ENCODE peak calls at places on chromosome 10, in nine cellular contexts. P is HFF-Myc, L is Peyer's patch, X is IMR-90, A is A673, M is AG04449, S is retinal pigment epithelial cell, T is AG10803, N is kidney. H is an unnamed sample.

GRCh38 chr10:124943301-124944092 is 1.6 kb downstream of the ZRANB1 start:
- DNase-seq in P (peak; percentile 56), L (no peak), X (peak; percentile 95), A (no peak), M (peak; percentile 58), S (no peak), T (peak; percentile 93), N (no peak), H (peak; percentile 48)

GRCh38 chr10:15188629-15189028 is 20.1 kb upstream of the NMT2 start:
- DNase-seq in P (no peak), L (no peak), X (no peak), A (no peak), M (no peak), S (no peak), T (no peak), N (no peak), H (no peak)

GRCh38 chr10:87683356-87683755 is 23.7 kb downstream of the PAPSS2 start:
- DNase-seq in P (no peak), L (no peak), X (no peak), A (no peak), M (no peak), S (no peak), T (no peak), N (no peak), H (no peak)

GRCh38 chr10:9198611-9199010 is 1144.1 kb downstream of the GATA3 start:
- DNase-seq in P (no peak), L (no peak), X (peak; percentile 80), A (no peak), M (peak; percentile 26), S (no peak), T (peak; percentile 66), N (no peak), H (no peak)

GRCh38 chr10:103564799-103565365 is 71.4 kb downstream of the NEURL1 start:
- DNase-seq in P (no peak), L (no peak), X (no peak), A (peak; percentile 57), M (no peak), S (no peak), T (no peak), N (no peak), H (no peak)

GRCh38 chr10:72564596-72564995 is 61.3 kb downstream of the MICU1 start:
- DNase-seq in P (no peak), L (no peak), X (peak; percentile 82), A (no peak), M (peak; percentile 69), S (no peak), T (peak; percentile 93), N (no peak), H (peak; percentile 35)

GRCh38 chr10:30111340-30111980 is 52.1 kb upstream of the JCAD start:
- DNase-seq in P (peak; percentile 31), L (no peak), X (peak; percentile 89), A (peak; percentile 73), M (peak; percentile 74), S (no peak), T (peak; percentile 89), N (no peak), H (peak; percentile 88)

GRCh38 chr10:59002011-59002410 is 174.4 kb upstream of the PHYHIPL start:
- DNase-seq in P (no peak), L (no peak), X (no peak), A (no peak), M (no peak), S (no peak), T (no peak), N (no peak), H (no peak)

GRCh38 chr10:59109826-59110225 is 66.6 kb upstream of the PHYHIPL start:
- DNase-seq in P (no peak), L (no peak), X (no peak), A (no peak), M (no peak), S (no peak), T (no peak), N (no peak), H (no peak)

GRCh38 chr10:124171561-124171960 is 78.2 kb upstream of the CHST15 start:
- DNase-seq in P (no peak), L (no peak), X (no peak), A (no peak), M (no peak), S (no peak), T (no peak), N (no peak), H (no peak)

GRCh38 chr10:73211106-73211811 is 35.8 kb downstream of the DNAJC9 start:
- DNase-seq in P (no peak), L (no peak), X (no peak), A (no peak), M (no peak), S (no peak), T (no peak), N (no peak), H (no peak)

GRCh38 chr10:117476281-117476680 is 66.3 kb upstream of the EMX2 start:
- DNase-seq in P (no peak), L (no peak), X (no peak), A (no peak), M (no peak), S (no peak), T (peak; percentile 79), N (no peak), H (no peak)

GRCh38 chr10:131681122-131681521 is 219.7 kb upstream of the PPP2R2D start:
- DNase-seq in P (no peak), L (no peak), X (no peak), A (no peak), M (no peak), S (no peak), T (no peak), N (peak; percentile 37), H (no peak)

GRCh38 chr10:110209399-110209925 is 2.1 kb downstream of the MXI1 start:
- DNase-seq in P (peak; percentile 41), L (peak; percentile 86), X (peak; percentile 65), A (peak; percentile 77), M (no peak), S (no peak), T (peak; percentile 85), N (peak; percentile 85), H (peak; percentile 43)

GRCh38 chr10:99329238-99329890 is at the start of gene CNNM1:
- DNase-seq in P (no peak), L (peak; percentile 49), X (no peak), A (peak; percentile 48), M (no peak), S (no peak), T (peak; percentile 32), N (peak; percentile 79), H (no peak)

GRCh38 chr10:124649209-124649608 is 95.0 kb downstream of the FAM53B start:
- DNase-seq in P (no peak), L (no peak), X (no peak), A (no peak), M (no peak), S (no peak), T (no peak), N (peak; percentile 76), H (no peak)

GRCh38 chr10:13634207-13634606 is 47.4 kb downstream of the PRPF18 start:
- DNase-seq in P (no peak), L (no peak), X (no peak), A (no peak), M (no peak), S (no peak), T (peak; percentile 27), N (no peak), H (peak; percentile 7)

GRCh38 chr10:84845628-84846261 is 517.4 kb downstream of the CCSER2 start:
- DNase-seq in P (no peak), L (no peak), X (no peak), A (peak; percentile 39), M (no peak), S (no peak), T (no peak), N (no peak), H (no peak)
- TF ChIP-seq CTCF in P (no peak), L (no peak), X (no peak), A (peak; percentile 51), M (no peak), S (peak; percentile 9), T (no peak), N (peak; percentile 3), H (no peak)

GRCh38 chr10:61621538-61622150 is 41.1 kb upstream of the CABCOCO1 start:
- DNase-seq in P (no peak), L (no peak), X (no peak), A (no peak), M (no peak), S (no peak), T (no peak), N (no peak), H (no peak)
- H3K4me3 ChIP-seq in P (no peak overlapping the region), L (no peak overlapping the region), X (no peak overlapping the region), A (no peak overlapping the region), M (no peak overlapping the region), S (no peak overlapping the region), T (no peak overlapping the region), N (peak overlapping the region; percentile 11), H (no peak overlapping the region)

DNA sequence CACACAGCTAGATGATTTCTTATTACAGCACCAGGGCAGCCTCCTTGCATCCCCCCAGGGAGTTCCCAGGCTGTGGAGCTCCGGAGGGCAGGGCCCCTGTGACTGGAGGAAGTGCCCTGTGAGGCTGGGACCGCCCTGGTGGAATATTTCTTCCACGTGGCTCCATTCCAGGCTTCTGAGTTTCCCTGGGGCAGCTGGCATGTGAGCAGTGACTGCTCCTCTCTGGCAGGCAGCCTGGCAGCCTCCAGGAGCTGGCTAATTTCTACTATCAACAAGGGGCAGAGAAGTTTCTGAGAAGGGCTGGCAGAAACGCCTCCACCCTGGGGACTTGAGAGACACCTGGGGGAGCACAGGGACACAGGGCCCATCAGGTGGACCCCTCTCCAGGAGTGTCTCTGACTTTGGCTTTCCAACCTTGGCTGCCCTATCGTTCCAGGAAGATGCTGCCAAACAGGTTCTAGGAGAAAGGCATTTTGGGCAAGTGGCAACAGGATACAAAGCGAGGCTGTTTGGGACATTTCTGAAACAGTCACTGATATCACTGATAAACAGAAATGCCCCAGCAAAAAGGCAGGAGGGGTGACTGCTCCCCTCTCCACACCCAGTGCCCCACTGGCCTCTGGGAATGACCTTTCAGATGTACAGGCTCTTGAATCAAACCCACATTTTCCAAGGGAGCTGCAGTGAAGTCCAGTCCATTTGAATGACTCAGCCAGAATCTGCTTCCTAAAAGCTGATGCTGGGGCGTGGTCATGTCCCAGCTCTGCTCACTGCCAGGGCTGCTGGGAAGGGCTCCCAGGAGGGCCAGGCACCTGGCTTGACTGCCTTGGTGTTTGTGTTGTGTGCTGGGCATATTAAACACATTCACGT is 16.1 kb downstream of the MYOF start:
- DNase-seq in P (peak; percentile 95), L (peak; percentile 82), X (peak; percentile 90), A (peak; percentile 83), M (peak; percentile 83), S (peak; percentile 97), T (peak; percentile 97), N (peak; percentile 95), H (peak; percentile 86)
- TF ChIP-seq CTCF in P (no peak), L (no peak), X (no peak), A (no peak), M (no peak), S (no peak), T (no peak), N (no peak), H (no peak)

GRCh38 chr10:85377009-85377408 is 989.6 kb downstream of the GRID1 start:
- DNase-seq in P (no peak), L (no peak), X (no peak), A (no peak), M (no peak), S (no peak), T (no peak), N (no peak), H (no peak)

DNA sequence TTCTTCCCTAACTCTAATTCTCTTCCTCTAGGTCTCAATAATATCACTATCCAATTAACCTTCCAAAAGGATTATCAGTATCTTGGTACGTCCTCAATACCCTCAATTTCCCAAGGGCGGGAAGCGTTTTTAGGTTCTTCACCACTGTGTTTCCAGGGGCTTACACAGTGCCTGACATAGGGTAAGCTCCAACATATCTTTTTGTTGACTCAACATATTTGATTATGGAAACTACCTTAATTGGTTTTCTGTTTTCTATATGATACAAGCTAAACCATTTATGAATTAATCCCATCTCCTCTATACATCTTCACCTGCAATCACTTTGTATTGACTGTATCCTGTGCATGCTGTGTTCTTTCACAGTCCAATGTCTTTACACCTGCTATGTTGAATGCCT is 987.3 kb downstream of the GRID1 start:
- DNase-seq in P (no peak), L (no peak), X (no peak), A (no peak), M (no peak), S (no peak), T (no peak), N (no peak), H (no peak)
- H3K4me3 ChIP-seq in P (no peak overlapping the region), L (no peak overlapping the region), X (no peak overlapping the region), A (no peak overlapping the region), M (no peak overlapping the region), S (no peak overlapping the region), T (no peak overlapping the region), N (no peak overlapping the region), H (no peak overlapping the region)